ENCODE peak calls at places on chromosomes 16 and 17, in seven cellular contexts. One of them, this sample, is unnamed.
A peak's percentile ranks its signal among the peaks of the same experiment; 100 is the strongest.

GRCh38 chr16:48524348-48525200 is 85.4 kb downstream of the N4BP1 start:
- DNase-seq in A549: no peak
- DNase-seq in erythroblast: no peak
- DNase-seq in heart left ventricle: no peak
- DNase-seq in tibial nerve: no peak
- DNase-seq in sigmoid colon: peak; percentile 52
- DNase-seq in endothelial cell of umbilical vein: no peak
- DNase-seq in this sample: no peak

GRCh38 chr16:48382131-48382530 is 3.1 kb downstream of the SIAH1 start:
- DNase-seq in heart left ventricle: no peak
- DNase-seq in tibial nerve: no peak
- DNase-seq in endothelial cell of umbilical vein: no peak
- DNase-seq in erythroblast: no peak
- DNase-seq in A549: no peak
- DNase-seq in sigmoid colon: no peak
- DNase-seq in this sample: no peak

GRCh38 chr17:83050651-83051422 is 28.6 kb upstream of the METRNL start:
- DNase-seq in heart left ventricle: no peak
- DNase-seq in tibial nerve: no peak
- DNase-seq in A549: no peak
- DNase-seq in endothelial cell of umbilical vein: no peak
- DNase-seq in erythroblast: no peak
- DNase-seq in sigmoid colon: peak; percentile 73
- DNase-seq in this sample: no peak

GRCh38 chr16:11677451-11677951 is 9.2 kb downstream of the SNN start:
- DNase-seq in sigmoid colon: peak; percentile 54
- DNase-seq in A549: no peak
- DNase-seq in heart left ventricle: no peak
- DNase-seq in erythroblast: no peak
- DNase-seq in tibial nerve: no peak
- DNase-seq in endothelial cell of umbilical vein: no peak
- DNase-seq in this sample: no peak

GRCh38 chr16:81424761-81425160 is 19.8 kb upstream of the CMIP start:
- DNase-seq in sigmoid colon: no peak
- DNase-seq in A549: no peak
- DNase-seq in erythroblast: no peak
- DNase-seq in tibial nerve: no peak
- DNase-seq in heart left ventricle: no peak
- DNase-seq in endothelial cell of umbilical vein: no peak
- DNase-seq in this sample: no peak

GRCh38 chr16:27366687-27367462 is 35.1 kb upstream of the IL21R start:
- DNase-seq in A549: no peak
- DNase-seq in sigmoid colon: peak; percentile 72
- DNase-seq in heart left ventricle: no peak
- DNase-seq in erythroblast: peak; percentile 45
- DNase-seq in endothelial cell of umbilical vein: peak; percentile 26
- DNase-seq in tibial nerve: no peak
- DNase-seq in this sample: no peak

GRCh38 chr17:2929881-2930533 is 133.4 kb downstream of the OR1D5 start:
- DNase-seq in tibial nerve: no peak
- DNase-seq in heart left ventricle: peak; percentile 39
- DNase-seq in erythroblast: peak; percentile 41
- DNase-seq in endothelial cell of umbilical vein: peak; percentile 17
- DNase-seq in A549: peak; percentile 83
- DNase-seq in sigmoid colon: no peak
- DNase-seq in this sample: peak; percentile 80

GRCh38 chr17:55549140-55549539 is 37.9 kb upstream of the SMIM36 start:
- DNase-seq in A549: no peak
- DNase-seq in heart left ventricle: no peak
- DNase-seq in sigmoid colon: no peak
- DNase-seq in tibial nerve: no peak
- DNase-seq in erythroblast: peak; percentile 10
- DNase-seq in endothelial cell of umbilical vein: no peak
- DNase-seq in this sample: no peak

DNA sequence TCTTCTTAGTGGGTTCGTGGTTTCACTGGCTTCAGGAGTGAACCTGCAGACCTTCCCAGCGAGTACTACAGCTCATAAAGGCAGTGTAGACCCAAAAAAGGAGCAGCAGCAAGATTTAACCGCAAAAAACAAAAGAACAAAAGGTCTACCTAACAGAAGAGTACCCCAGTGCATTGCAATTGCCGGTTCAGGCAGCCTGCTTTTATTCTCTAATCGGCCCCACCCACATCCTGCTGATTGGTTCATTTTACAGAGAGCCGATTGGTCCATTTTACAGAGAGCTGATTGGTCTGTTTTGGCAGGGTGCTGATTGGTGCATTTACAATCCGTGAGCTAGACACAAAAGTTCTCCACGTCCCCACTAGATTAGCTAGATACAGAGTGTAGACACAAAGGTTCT is 2.0 kb upstream of the ARRB2 start:
- DNase-seq in endothelial cell of umbilical vein: no peak
- DNase-seq in heart left ventricle: no peak
- DNase-seq in tibial nerve: no peak
- DNase-seq in A549: no peak
- DNase-seq in erythroblast: peak; percentile 79
- DNase-seq in sigmoid colon: no peak
- DNase-seq in this sample: no peak
- TF ChIP-seq POLR2A in endothelial cell of umbilical vein: no peak
- TF ChIP-seq POLR2A in heart left ventricle: no peak
- TF ChIP-seq POLR2A in tibial nerve: no peak
- TF ChIP-seq POLR2A in A549: no peak
- TF ChIP-seq POLR2A in erythroblast: peak; percentile 57
- TF ChIP-seq POLR2A in sigmoid colon: no peak
- TF ChIP-seq POLR2A in this sample: no peak

DNA sequence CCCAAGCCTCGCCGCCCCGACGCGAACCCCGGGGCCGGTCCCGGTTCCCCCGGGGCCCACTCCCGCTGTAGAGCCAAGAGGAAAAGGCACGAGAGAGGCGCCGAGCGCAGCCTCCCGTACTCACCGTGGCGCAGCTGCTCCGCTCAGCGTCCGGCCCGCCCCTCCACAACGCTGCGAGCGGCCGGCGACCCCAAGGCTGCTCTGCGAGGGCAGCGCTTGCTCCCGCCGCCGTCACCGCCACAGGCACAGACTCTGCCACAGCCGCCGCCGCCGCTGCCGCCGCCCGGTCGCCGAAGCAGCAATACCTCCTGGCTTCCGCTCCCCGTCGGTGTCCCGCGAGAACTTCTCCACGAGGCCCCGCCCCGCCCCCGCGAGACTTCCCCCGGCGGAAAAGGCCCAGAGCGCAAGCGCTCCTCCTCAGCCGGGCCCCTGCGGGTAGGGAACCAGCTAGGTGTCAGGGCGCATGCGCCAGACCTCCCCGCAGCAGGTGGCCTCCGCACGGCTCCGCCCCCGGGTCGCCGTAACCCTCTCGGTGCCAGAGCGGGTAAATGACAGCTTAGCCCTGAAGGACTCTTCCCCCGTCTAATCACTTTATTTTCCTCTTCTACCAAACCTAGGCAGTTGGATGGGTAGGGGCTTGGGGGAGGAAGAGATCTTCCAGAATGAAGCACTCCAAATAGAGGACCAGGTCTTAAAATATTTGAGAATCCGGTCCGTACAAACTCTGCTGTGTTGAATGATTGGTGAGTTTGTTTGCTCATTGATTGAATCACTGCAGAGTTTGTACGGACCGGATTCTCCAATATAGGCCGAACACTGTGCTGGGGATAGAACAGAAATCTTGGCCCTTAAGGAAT is at the start of gene GRB2:
- DNase-seq in sigmoid colon: peak; percentile 99
- DNase-seq in tibial nerve: peak; percentile 95
- DNase-seq in endothelial cell of umbilical vein: peak; percentile 97
- DNase-seq in erythroblast: peak; percentile 99
- DNase-seq in heart left ventricle: peak; percentile 99
- DNase-seq in A549: peak; percentile 99
- DNase-seq in this sample: peak; percentile 98
- TF ChIP-seq POLR2A in sigmoid colon: peak; percentile 75
- TF ChIP-seq POLR2A in tibial nerve: peak; percentile 84
- TF ChIP-seq POLR2A in endothelial cell of umbilical vein: peak; percentile 90
- TF ChIP-seq POLR2A in erythroblast: peak; percentile 75
- TF ChIP-seq POLR2A in heart left ventricle: no peak
- TF ChIP-seq POLR2A in A549: peak; percentile 93
- TF ChIP-seq POLR2A in this sample: peak; percentile 98

GRCh38 chr16:30969246-30969842 is 11.8 kb downstream of the SETD1A start:
- DNase-seq in heart left ventricle: no peak
- DNase-seq in A549: no peak
- DNase-seq in endothelial cell of umbilical vein: no peak
- DNase-seq in tibial nerve: no peak
- DNase-seq in sigmoid colon: no peak
- DNase-seq in erythroblast: no peak
- DNase-seq in this sample: no peak
- TF ChIP-seq POLR2A in heart left ventricle: no peak
- TF ChIP-seq POLR2A in A549: no peak
- TF ChIP-seq POLR2A in endothelial cell of umbilical vein: no peak
- TF ChIP-seq POLR2A in tibial nerve: no peak
- TF ChIP-seq POLR2A in sigmoid colon: no peak
- TF ChIP-seq POLR2A in erythroblast: no peak
- TF ChIP-seq POLR2A in this sample: no peak

GRCh38 chr17:1259910-1260389 is 10.3 kb upstream of the BHLHA9 start:
- DNase-seq in A549: no peak
- DNase-seq in sigmoid colon: no peak
- DNase-seq in heart left ventricle: no peak
- DNase-seq in tibial nerve: no peak
- DNase-seq in erythroblast: no peak
- DNase-seq in endothelial cell of umbilical vein: no peak
- DNase-seq in this sample: no peak

GRCh38 chr17:1256699-1257098 is 13.5 kb upstream of the BHLHA9 start:
- DNase-seq in A549: no peak
- DNase-seq in heart left ventricle: no peak
- DNase-seq in sigmoid colon: no peak
- DNase-seq in endothelial cell of umbilical vein: no peak
- DNase-seq in erythroblast: no peak
- DNase-seq in tibial nerve: no peak
- DNase-seq in this sample: no peak

GRCh38 chr17:1252203-1252608 is 18.0 kb upstream of the BHLHA9 start:
- DNase-seq in sigmoid colon: no peak
- DNase-seq in heart left ventricle: peak; percentile 57
- DNase-seq in A549: no peak
- DNase-seq in endothelial cell of umbilical vein: no peak
- DNase-seq in tibial nerve: no peak
- DNase-seq in erythroblast: no peak
- DNase-seq in this sample: no peak

GRCh38 chr17:1260762-1261161 is 9.5 kb upstream of the BHLHA9 start:
- DNase-seq in endothelial cell of umbilical vein: no peak
- DNase-seq in sigmoid colon: no peak
- DNase-seq in A549: no peak
- DNase-seq in heart left ventricle: no peak
- DNase-seq in tibial nerve: no peak
- DNase-seq in erythroblast: no peak
- DNase-seq in this sample: no peak

DNA sequence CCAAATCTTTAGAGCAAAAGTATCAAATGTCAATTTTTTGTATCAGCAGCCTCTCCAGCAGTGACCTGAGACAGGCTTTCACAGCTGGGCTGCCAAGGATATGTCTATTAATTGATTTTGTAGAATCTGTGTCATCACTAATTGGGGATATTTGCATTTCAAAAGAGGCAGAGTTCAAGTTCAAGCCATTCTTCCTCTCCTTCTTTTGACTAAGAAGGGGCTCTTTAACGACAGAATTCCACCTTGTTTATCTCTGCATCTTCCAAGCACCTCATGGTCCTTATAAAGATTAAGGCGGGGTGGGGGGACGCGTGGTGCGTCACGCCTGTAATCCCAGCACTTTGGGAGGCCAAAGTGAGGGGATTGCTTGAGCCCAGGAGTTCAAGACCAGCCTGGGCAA is 15.2 kb upstream of the BHLHA9 start:
- DNase-seq in A549: no peak
- DNase-seq in endothelial cell of umbilical vein: no peak
- DNase-seq in heart left ventricle: no peak
- DNase-seq in erythroblast: no peak
- DNase-seq in tibial nerve: no peak
- DNase-seq in sigmoid colon: no peak
- DNase-seq in this sample: no peak
- TF ChIP-seq POLR2A in A549: no peak
- TF ChIP-seq POLR2A in endothelial cell of umbilical vein: no peak
- TF ChIP-seq POLR2A in heart left ventricle: no peak
- TF ChIP-seq POLR2A in erythroblast: no peak
- TF ChIP-seq POLR2A in tibial nerve: no peak
- TF ChIP-seq POLR2A in sigmoid colon: no peak
- TF ChIP-seq POLR2A in this sample: no peak

GRCh38 chr17:39943702-39944392 is 16.3 kb downstream of the LRRC3C start:
- DNase-seq in erythroblast: no peak
- DNase-seq in endothelial cell of umbilical vein: no peak
- DNase-seq in heart left ventricle: no peak
- DNase-seq in tibial nerve: no peak
- DNase-seq in A549: no peak
- DNase-seq in sigmoid colon: no peak
- DNase-seq in this sample: no peak
- TF ChIP-seq POLR2A in erythroblast: no peak
- TF ChIP-seq POLR2A in endothelial cell of umbilical vein: no peak
- TF ChIP-seq POLR2A in heart left ventricle: no peak
- TF ChIP-seq POLR2A in tibial nerve: no peak
- TF ChIP-seq POLR2A in A549: no peak
- TF ChIP-seq POLR2A in sigmoid colon: no peak
- TF ChIP-seq POLR2A in this sample: no peak

GRCh38 chr16:88531346-88531745 is 38.9 kb upstream of the ZC3H18 start:
- DNase-seq in sigmoid colon: no peak
- DNase-seq in A549: no peak
- DNase-seq in erythroblast: no peak
- DNase-seq in tibial nerve: no peak
- DNase-seq in endothelial cell of umbilical vein: no peak
- DNase-seq in heart left ventricle: no peak
- DNase-seq in this sample: no peak
- TF ChIP-seq POLR2A in sigmoid colon: no peak
- TF ChIP-seq POLR2A in A549: no peak
- TF ChIP-seq POLR2A in erythroblast: no peak
- TF ChIP-seq POLR2A in tibial nerve: no peak
- TF ChIP-seq POLR2A in endothelial cell of umbilical vein: no peak
- TF ChIP-seq POLR2A in heart left ventricle: no peak
- TF ChIP-seq POLR2A in this sample: no peak

GRCh38 chr16:87826798-87827587 is 42.3 kb downstream of the SLC7A5 start:
- DNase-seq in erythroblast: no peak
- DNase-seq in sigmoid colon: no peak
- DNase-seq in A549: no peak
- DNase-seq in heart left ventricle: no peak
- DNase-seq in tibial nerve: no peak
- DNase-seq in endothelial cell of umbilical vein: no peak
- DNase-seq in this sample: no peak
- TF ChIP-seq POLR2A in erythroblast: no peak
- TF ChIP-seq POLR2A in sigmoid colon: no peak
- TF ChIP-seq POLR2A in A549: no peak
- TF ChIP-seq POLR2A in heart left ventricle: no peak
- TF ChIP-seq POLR2A in tibial nerve: no peak
- TF ChIP-seq POLR2A in endothelial cell of umbilical vein: no peak
- TF ChIP-seq POLR2A in this sample: no peak

GRCh38 chr16:46428108-46429061 is 192.8 kb downstream of the SHCBP1 start:
- DNase-seq in endothelial cell of umbilical vein: no peak
- DNase-seq in heart left ventricle: no peak
- DNase-seq in erythroblast: no peak
- DNase-seq in sigmoid colon: peak; percentile 44
- DNase-seq in A549: no peak
- DNase-seq in tibial nerve: no peak
- DNase-seq in this sample: no peak
- TF ChIP-seq POLR2A in endothelial cell of umbilical vein: no peak
- TF ChIP-seq POLR2A in heart left ventricle: no peak
- TF ChIP-seq POLR2A in erythroblast: no peak
- TF ChIP-seq POLR2A in sigmoid colon: no peak
- TF ChIP-seq POLR2A in A549: no peak
- TF ChIP-seq POLR2A in tibial nerve: no peak
- TF ChIP-seq POLR2A in this sample: no peak

DNA sequence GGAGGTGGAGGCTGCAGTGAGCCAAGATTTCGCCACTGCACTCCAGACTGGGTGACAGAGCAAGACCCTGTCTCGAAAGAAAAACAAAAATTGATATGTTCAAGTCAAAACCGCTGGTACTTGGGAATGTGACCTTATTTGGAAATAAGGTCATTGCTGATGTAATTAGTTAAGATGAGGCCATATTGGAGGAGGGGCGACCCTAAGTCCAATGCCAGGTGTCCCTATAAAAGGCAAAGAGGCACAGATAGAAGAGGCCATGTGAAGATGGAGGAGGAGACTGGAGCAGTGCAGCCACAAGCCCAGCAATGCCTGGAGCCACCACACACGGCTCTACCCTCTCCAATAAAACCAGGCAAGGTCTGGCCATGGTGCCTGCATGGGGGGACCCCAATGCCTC is 50.8 kb upstream of the JPH3 start:
- DNase-seq in A549: no peak
- DNase-seq in endothelial cell of umbilical vein: no peak
- DNase-seq in tibial nerve: no peak
- DNase-seq in sigmoid colon: no peak
- DNase-seq in erythroblast: no peak
- DNase-seq in heart left ventricle: no peak
- DNase-seq in this sample: no peak
- TF ChIP-seq POLR2A in A549: no peak
- TF ChIP-seq POLR2A in endothelial cell of umbilical vein: no peak
- TF ChIP-seq POLR2A in tibial nerve: no peak
- TF ChIP-seq POLR2A in sigmoid colon: no peak
- TF ChIP-seq POLR2A in erythroblast: no peak
- TF ChIP-seq POLR2A in heart left ventricle: no peak
- TF ChIP-seq POLR2A in this sample: no peak

This sample was measured in H54.